ENCODE peak calls at places on chromosomes 1 and 21, in four cellular contexts. N, S, E and G are unnamed samples.
A peak's percentile ranks its signal among the peaks of the same experiment; 100 is the strongest.

GRCh38 chr1:25066731-25067520 is 136.8 kb upstream of the RUNX3 start:
- DNase-seq in N (no peak), S (no peak), E (no peak), G (no peak)

GRCh38 chr1:91699339-91699970 is 186.5 kb downstream of the TGFBR3 start:
- DNase-seq in N (peak; percentile 37), S (no peak), E (no peak), G (no peak)

GRCh38 chr1:162276493-162276892 is 100.2 kb downstream of the SPATA46 start:
- DNase-seq in N (no peak), S (no peak), E (no peak), G (no peak)

GRCh38 chr1:2061065-2061778 is 11.0 kb downstream of the PRKCZ start:
- DNase-seq in N (no peak), S (no peak), E (no peak), G (no peak)

GRCh38 chr21:41754481-41754891 is 12.4 kb downstream of the RIPK4 start:
- DNase-seq in N (no peak), S (no peak), E (no peak), G (no peak)

GRCh38 chr21:39705849-39706248 is 39.1 kb upstream of the IGSF5 start:
- DNase-seq in N (no peak), S (no peak), E (no peak), G (no peak)

GRCh38 chr1:18670267-18670910 is 39.7 kb downstream of the PAX7 start:
- DNase-seq in N (no peak), S (no peak), E (no peak), G (no peak)

GRCh38 chr1:159000627-159001026 is 9.1 kb upstream of the IFI16 start:
- DNase-seq in N (peak; percentile 93), S (peak; percentile 83), E (no peak), G (no peak)

GRCh38 chr1:203915811-203916210 is 54.4 kb downstream of the SNRPE start:
- DNase-seq in N (no peak), S (no peak), E (no peak), G (no peak)

GRCh38 chr1:171484760-171485374 is 463 bp upstream of the PRRC2C start:
- DNase-seq in N (no peak), S (no peak), E (no peak), G (no peak)

GRCh38 chr1:233282582-233282886 is 13.0 kb downstream of the PCNX2 start:
- DNase-seq in N (no peak), S (no peak), E (no peak), G (no peak)

GRCh38 chr1:28456078-28456477 is 49.8 kb upstream of the RCC1 start:
- DNase-seq in N (peak; percentile 87), S (no peak), E (no peak), G (no peak)

GRCh38 chr1:171137580-171137979 is 46.9 kb downstream of the FMO3 start:
- DNase-seq in N (no peak), S (no peak), E (no peak), G (no peak)

GRCh38 chr1:208300084-208300770 is 56.0 kb upstream of the PLXNA2 start:
- DNase-seq in N (no peak), S (no peak), E (no peak), G (no peak)

GRCh38 chr21:44636209-44637017 is 743 bp upstream of the KRTAP10-10 start:
- DNase-seq in N (no peak), S (no peak), E (no peak), G (no peak)

GRCh38 chr1:173555651-173556305 is 47.1 kb downstream of the SLC9C2 start:
- DNase-seq in N (no peak), S (no peak), E (no peak), G (no peak)

GRCh38 chr1:186082235-186082937 is 292.7 kb downstream of the TPR start:
- DNase-seq in N (peak; percentile 88), S (peak; percentile 92), E (no peak), G (no peak)

GRCh38 chr21:40516336-40516735 is 330.6 kb downstream of the DSCAM start:
- DNase-seq in N (no peak), S (no peak), E (no peak), G (no peak)

GRCh38 chr1:200136384-200136783 is 108.9 kb downstream of the NR5A2 start:
- DNase-seq in N (no peak), S (no peak), E (no peak), G (no peak)

GRCh38 chr1:112902221-112902620 is 53.8 kb downstream of the SLC16A1 start:
- DNase-seq in N (no peak), S (no peak), E (no peak), G (no peak)

GRCh38 chr1:218473527-218473926 is 128.4 kb downstream of the TGFB2 start:
- DNase-seq in N (peak; percentile 67), S (no peak), E (no peak), G (no peak)

GRCh38 chr1:210262897-210263272 is 30.3 kb downstream of the SERTAD4 start:
- DNase-seq in N (no peak), S (no peak), E (no peak), G (no peak)

GRCh38 chr21:44596068-44596725 is 3.9 kb upstream of the KRTAP10-6 start:
- DNase-seq in N (no peak), S (no peak), E (no peak), G (no peak)

GRCh38 chr1:214155987-214156567 is 124.9 kb upstream of the SMYD2 start:
- DNase-seq in N (no peak), S (no peak), E (no peak), G (no peak)

GRCh38 chr1:95132762-95133161 is 15.6 kb downstream of the TLCD4 start:
- DNase-seq in N (no peak), S (no peak), E (no peak), G (no peak)

GRCh38 chr1:8096105-8097011 is 70.2 kb upstream of the ERRFI1 start:
- DNase-seq in N (no peak), S (no peak), E (no peak), G (no peak)

GRCh38 chr1:58456470-58456869 is 90.1 kb downstream of the OMA1 start:
- DNase-seq in N (no peak), S (no peak), E (no peak), G (no peak)

GRCh38 chr1:58457023-58457635 is 89.4 kb downstream of the OMA1 start:
- DNase-seq in N (no peak), S (no peak), E (no peak), G (no peak)

GRCh38 chr1:58454343-58454742 is 92.2 kb downstream of the OMA1 start:
- DNase-seq in N (no peak), S (no peak), E (no peak), G (no peak)

GRCh38 chr1:58451560-58452211 is 94.8 kb downstream of the OMA1 start:
- DNase-seq in N (no peak), S (no peak), E (no peak), G (no peak)

GRCh38 chr1:58454807-58455206 is 91.7 kb downstream of the OMA1 start:
- DNase-seq in N (no peak), S (no peak), E (no peak), G (no peak)
- H3K27ac ChIP-seq in N (no peak overlapping the region), S (no peak overlapping the region), E (no peak overlapping the region), G (no peak overlapping the region)

DNA sequence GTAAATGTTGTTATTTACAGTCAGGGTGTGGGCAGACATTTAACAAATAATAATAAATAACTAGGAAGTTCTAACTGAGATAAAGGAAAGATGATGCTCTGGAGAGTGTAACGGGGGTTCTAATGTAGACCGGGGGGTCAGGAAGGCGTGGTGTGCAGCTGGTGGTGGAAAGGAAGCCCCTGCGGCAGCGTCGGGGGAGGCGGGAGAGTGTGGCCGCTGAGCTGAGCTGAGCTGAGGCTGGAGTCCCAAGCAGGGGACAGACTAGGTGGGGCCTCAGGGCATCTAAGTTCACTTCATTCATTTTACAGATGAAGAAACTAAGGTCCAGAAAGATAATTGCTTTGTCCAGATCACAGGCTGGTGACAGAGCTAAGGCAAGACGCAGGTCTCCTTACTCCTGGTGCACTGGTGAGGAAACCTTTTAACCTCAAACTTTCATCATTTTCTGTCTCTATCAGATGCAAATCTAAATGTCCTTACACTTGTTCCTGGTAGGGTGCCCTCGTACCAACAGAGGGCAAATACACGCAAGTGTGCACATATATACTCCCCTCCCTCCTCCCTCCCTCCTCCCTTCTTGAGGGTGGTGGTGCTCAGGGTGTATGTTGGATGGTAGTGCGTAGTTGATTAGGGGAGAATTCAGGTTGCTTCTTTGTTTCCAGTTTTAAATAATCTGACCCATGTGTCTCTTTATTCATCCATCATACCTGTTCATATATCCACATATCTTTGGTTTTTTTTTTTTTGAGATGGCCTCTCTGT is 44.2 kb downstream of the KIF26B start:
- DNase-seq in N (no peak), S (no peak), E (no peak), G (no peak)
- H3K4me3 ChIP-seq in N (no peak overlapping the region), S (no peak overlapping the region), E (no peak overlapping the region), G (no peak overlapping the region)

GRCh38 chr1:12435639-12436344 is 182.2 kb downstream of the DHRS3 start:
- DNase-seq in N (peak; percentile 67), S (peak; percentile 57), E (no peak), G (no peak)

GRCh38 chr1:12434686-12435085 is 183.3 kb downstream of the DHRS3 start:
- DNase-seq in N (no peak), S (no peak), E (no peak), G (no peak)

GRCh38 chr1:12434174-12434573 is 183.8 kb downstream of the DHRS3 start:
- DNase-seq in N (peak; percentile 87), S (peak; percentile 72), E (no peak), G (peak; percentile 67)

GRCh38 chr1:12432897-12433296 is 185.1 kb downstream of the DHRS3 start:
- DNase-seq in N (no peak), S (no peak), E (no peak), G (no peak)

GRCh38 chr1:12433323-12434053 is 184.5 kb downstream of the DHRS3 start:
- DNase-seq in N (peak; percentile 98), S (peak; percentile 75), E (no peak), G (no peak)
- H3K27ac ChIP-seq in N (peak overlapping the region; percentile 100), S (peak overlapping the region; percentile 54), E (peak overlapping the region; percentile 87), G (peak overlapping the region; percentile 22)

GRCh38 chr1:44842415-44842762 is 664 bp downstream of the PTCH2 start:
- DNase-seq in N (no peak), S (no peak), E (no peak), G (no peak)
- H3K4me3 ChIP-seq in N (peak overlapping the region; percentile 60), S (no peak overlapping the region), E (peak overlapping the region; percentile 51), G (no peak overlapping the region)

DNA sequence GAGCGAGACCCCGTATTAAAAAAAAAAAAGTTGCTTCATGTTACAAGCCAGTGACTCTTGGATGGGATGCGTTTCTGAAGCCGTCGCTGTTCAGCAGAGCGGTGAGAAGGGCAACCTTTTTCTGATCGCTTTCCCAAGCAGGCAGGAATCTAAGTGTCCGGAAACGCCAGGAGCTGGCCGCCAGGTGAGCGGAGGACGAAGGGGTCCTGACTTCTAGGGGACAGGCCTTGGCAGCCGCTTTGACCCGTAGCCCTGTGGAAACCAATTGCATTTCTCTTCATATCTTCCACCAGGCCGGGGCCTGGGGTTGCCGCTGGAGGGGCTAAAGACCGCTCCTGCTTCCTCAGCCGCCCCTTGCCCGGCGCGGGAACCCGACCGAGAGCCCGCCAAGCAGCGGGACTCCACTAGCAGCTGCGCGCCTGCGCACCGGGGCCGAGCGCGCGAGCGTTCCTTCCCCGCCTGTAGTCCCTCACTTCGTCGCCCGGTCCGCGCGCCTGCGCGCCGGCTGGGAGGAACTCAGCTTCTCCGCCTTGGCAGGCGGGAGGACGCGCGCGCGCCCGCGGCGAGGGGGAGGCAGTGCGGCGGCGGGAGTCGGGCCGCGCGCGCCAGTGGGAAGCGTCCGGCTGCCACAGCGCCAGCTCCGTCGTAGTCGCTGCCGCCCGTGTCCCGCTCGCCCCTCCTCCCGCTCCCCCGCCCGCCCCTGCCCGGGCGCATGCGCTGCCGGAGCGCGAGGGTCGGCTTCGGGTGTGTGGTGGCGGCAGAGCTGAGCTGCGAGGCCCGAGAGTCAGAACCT is at the start of gene SPEN:
- DNase-seq in N (peak; percentile 91), S (peak; percentile 99), E (peak; percentile 89), G (peak; percentile 99)
- H3K27ac ChIP-seq in N (peak within 1 kb of the TSS; percentile 77), S (peak within 1 kb of the TSS; percentile 99), E (peak within 1 kb of the TSS; percentile 99), G (peak within 1 kb of the TSS; percentile 94)